ENCODE peak calls at places on chromosomes 6 and 20, in nine cellular contexts. Z is dorsolateral prefrontal cortex, C is hepatocyte, Y is cardiac muscle cell, E is adrenal gland, B is endodermal cell, O is breast epithelium, F is left lung, J is PC-9. M is an unnamed sample.

GRCh38 chr20:62356948-62357667 is 10.0 kb downstream of the LAMA5 start:
- DNase-seq in Z (no peak), C (no peak), Y (no peak), E (peak; percentile 85), B (peak; percentile 53), O (no peak), F (no peak), J (peak; percentile 96), M (no peak)

GRCh38 chr6:70860044-70860443 is 96.8 kb downstream of the B3GAT2 start:
- DNase-seq in Z (no peak), C (no peak), Y (no peak), E (no peak), B (no peak), O (no peak), F (no peak), J (no peak), M (no peak)

GRCh38 chr6:142551145-142551811 is 249.5 kb downstream of the ADGRG6 start:
- DNase-seq in Z (no peak), C (no peak), Y (no peak), E (no peak), B (peak; percentile 61), O (peak; percentile 40), F (no peak), J (peak; percentile 77), M (no peak)

GRCh38 chr6:6522709-6523108 is 65.8 kb upstream of the LY86 start:
- DNase-seq in Z (no peak), C (no peak), Y (no peak), E (no peak), B (no peak), O (no peak), F (no peak), J (no peak), M (no peak)

GRCh38 chr20:53530440-53530839 is 63.2 kb downstream of the ZNF217 start:
- DNase-seq in Z (no peak), C (no peak), Y (no peak), E (no peak), B (no peak), O (no peak), F (no peak), J (no peak), M (no peak)

GRCh38 chr20:48538058-48538825 is 289.6 kb downstream of the PREX1 start:
- DNase-seq in Z (no peak), C (peak; percentile 65), Y (peak; percentile 83), E (no peak), B (peak; percentile 58), O (peak; percentile 59), F (peak; percentile 44), J (peak; percentile 94), M (peak; percentile 56)

GRCh38 chr6:166693880-166694279 is 66.8 kb upstream of the RPS6KA2 start:
- DNase-seq in Z (no peak), C (no peak), Y (no peak), E (no peak), B (no peak), O (no peak), F (no peak), J (no peak), M (no peak)

GRCh38 chr20:43916073-43916874 is 1.6 kb downstream of the TOX2 start:
- DNase-seq in Z (no peak), C (peak; percentile 23), Y (no peak), E (no peak), B (peak; percentile 60), O (no peak), F (no peak), J (no peak), M (no peak)

GRCh38 chr6:17877196-17877889 is 110.1 kb downstream of the KIF13A start:
- DNase-seq in Z (no peak), C (no peak), Y (no peak), E (no peak), B (no peak), O (no peak), F (no peak), J (peak; percentile 66), M (no peak)

GRCh38 chr20:45611054-45611453 is 18.5 kb upstream of the WFDC10A start:
- DNase-seq in Z (no peak), C (no peak), Y (no peak), E (no peak), B (no peak), O (no peak), F (no peak), J (no peak), M (peak; percentile 48)

GRCh38 chr20:16469395-16469905 is 103.8 kb downstream of the KIF16B start:
- DNase-seq in Z (no peak), C (no peak), Y (no peak), E (no peak), B (no peak), O (no peak), F (no peak), J (no peak), M (no peak)

GRCh38 chr6:38805127-38805655 is 90.1 kb downstream of the DNAH8 start:
- DNase-seq in Z (no peak), C (no peak), Y (no peak), E (no peak), B (no peak), O (no peak), F (no peak), J (no peak), M (no peak)

GRCh38 chr6:30895343-30895742 is 11.0 kb downstream of the DDR1 start:
- DNase-seq in Z (peak; percentile 29), C (no peak), Y (no peak), E (no peak), B (no peak), O (no peak), F (no peak), J (no peak), M (no peak)

GRCh38 chr6:43436577-43437282 is 9.4 kb downstream of the ABCC10 start:
- DNase-seq in Z (no peak), C (peak; percentile 89), Y (peak; percentile 67), E (no peak), B (no peak), O (peak; percentile 88), F (no peak), J (peak; percentile 85), M (peak; percentile 44)

GRCh38 chr6:161198176-161198575 is 75.7 kb downstream of the AGPAT4 start:
- DNase-seq in Z (no peak), C (no peak), Y (no peak), E (no peak), B (no peak), O (no peak), F (no peak), J (no peak), M (no peak)

GRCh38 chr6:47180633-47181032 is 129.1 kb downstream of the TNFRSF21 start:
- DNase-seq in Z (no peak), C (peak; percentile 52), Y (no peak), E (no peak), B (peak; percentile 69), O (no peak), F (no peak), J (peak; percentile 58), M (no peak)

GRCh38 chr6:14117158-14118090 is at the start of gene CD83:
- DNase-seq in Z (peak; percentile 54), C (peak; percentile 84), Y (peak; percentile 74), E (peak; percentile 67), B (peak; percentile 87), O (peak; percentile 33), F (peak; percentile 78), J (peak; percentile 69), M (no peak)
- TF ChIP-seq CTCF in Z (no peak), C (peak; percentile 23), Y (peak; percentile 19), E (no peak), B (peak; percentile 64), O (no peak), F (no peak), J (no peak), M (peak; percentile 40)

GRCh38 chr6:124056884-124057283 is 253.2 kb downstream of the NKAIN2 start:
- DNase-seq in Z (no peak), C (no peak), Y (no peak), E (no peak), B (no peak), O (no peak), F (no peak), J (no peak), M (no peak)

GRCh38 chr6:124057448-124057847 is 253.8 kb downstream of the NKAIN2 start:
- DNase-seq in Z (no peak), C (no peak), Y (no peak), E (no peak), B (no peak), O (no peak), F (no peak), J (no peak), M (no peak)

GRCh38 chr6:124053315-124053714 is 249.7 kb downstream of the NKAIN2 start:
- DNase-seq in Z (no peak), C (no peak), Y (no peak), E (no peak), B (no peak), O (no peak), F (no peak), J (no peak), M (no peak)

GRCh38 chr6:124054034-124054433 is 250.4 kb downstream of the NKAIN2 start:
- DNase-seq in Z (no peak), C (no peak), Y (no peak), E (no peak), B (no peak), O (no peak), F (no peak), J (no peak), M (no peak)

GRCh38 chr6:124055986-124056385 is 252.3 kb downstream of the NKAIN2 start:
- DNase-seq in Z (no peak), C (no peak), Y (no peak), E (no peak), B (no peak), O (no peak), F (no peak), J (no peak), M (no peak)
- H3K4me3 ChIP-seq in Z (no peak overlapping the region), C (no peak overlapping the region), Y (no peak overlapping the region), E (no peak overlapping the region), B (no peak overlapping the region), O (no peak overlapping the region), F (no peak overlapping the region), J (no peak overlapping the region), M (no peak overlapping the region)

DNA sequence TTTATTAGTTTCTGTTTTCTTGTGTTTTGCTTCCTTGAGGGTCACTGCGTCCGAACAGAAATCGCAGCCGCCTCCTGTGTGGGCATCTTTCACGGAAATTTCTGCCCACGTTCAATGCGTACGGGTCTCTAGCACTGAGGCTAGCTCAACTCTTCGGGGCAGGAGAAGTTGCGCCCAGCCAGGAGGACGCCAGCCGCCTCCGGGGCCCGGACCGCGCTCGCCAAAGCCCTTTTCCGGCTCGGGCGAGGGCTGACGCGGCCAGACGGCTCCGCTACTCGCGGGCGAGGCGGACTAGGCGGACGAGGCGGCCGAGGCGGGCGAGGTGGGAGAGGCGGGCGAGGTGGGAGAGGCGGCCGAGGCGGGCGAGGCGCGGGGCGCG is 845 bp downstream of the TFAP2B start:
- DNase-seq in Z (no peak), C (peak; percentile 28), Y (peak; percentile 47), E (no peak), B (no peak), O (no peak), F (no peak), J (no peak), M (no peak)
- H3K27me3 ChIP-seq in Z (peaks cover 100% of the 10 kb centered on the region), C (peaks cover 86% of the 10 kb centered on the region), Y (peaks cover 99% of the 10 kb centered on the region), E (peaks cover 74% of the 10 kb centered on the region), B (peaks cover 100% of the 10 kb centered on the region), O (peaks cover 2% of the 10 kb centered on the region), F (peaks cover 80% of the 10 kb centered on the region), J (peaks cover 19% of the 10 kb centered on the region), M (peaks cover 40% of the 10 kb centered on the region)

GRCh38 chr6:165245716-165246115 is 63.7 kb downstream of the C6orf118 start:
- DNase-seq in Z (no peak), C (no peak), Y (no peak), E (no peak), B (no peak), O (no peak), F (no peak), J (no peak), M (no peak)
- TF ChIP-seq CTCF in Z (no peak), C (no peak), Y (no peak), E (no peak), B (peak; percentile 3), O (no peak), F (no peak), J (no peak), M (no peak)